ENCODE peak calls at places on chromosomes 3 and 15, in six cellular contexts. V, N, K, X, E and G are unnamed samples.

GRCh38 chr3:13951184-13951583 is 71.3 kb upstream of the WNT7A start:
- DNase-seq in V (no peak), N (no peak), K (no peak), X (no peak), E (no peak), G (no peak)

GRCh38 chr3:198079771-198080520 is 119.9 kb downstream of the LMLN start:
- DNase-seq in V (peak; percentile 4), N (no peak), K (peak; percentile 6), X (no peak), E (no peak), G (no peak)

GRCh38 chr3:42179110-42179725 is 86.8 kb downstream of the CCK start:
- DNase-seq in V (peak; percentile 89), N (peak; percentile 29), K (peak; percentile 94), X (no peak), E (peak; percentile 85), G (no peak)

GRCh38 chr3:72273615-72274014 is 488.7 kb upstream of the PROK2 start:
- DNase-seq in V (peak; percentile 80), N (no peak), K (peak; percentile 96), X (no peak), E (no peak), G (no peak)

GRCh38 chr15:84749111-84749991 is 959 bp downstream of the ZNF592 start:
- DNase-seq in V (peak; percentile 22), N (peak; percentile 47), K (peak; percentile 18), X (peak; percentile 53), E (no peak), G (peak; percentile 56)

GRCh38 chr3:152430223-152431002 is 161.7 kb downstream of the MBNL1 start:
- DNase-seq in V (no peak), N (no peak), K (no peak), X (no peak), E (no peak), G (peak; percentile 76)

GRCh38 chr15:56036546-56037067 is 43.2 kb upstream of the NEDD4 start:
- DNase-seq in V (no peak), N (no peak), K (no peak), X (no peak), E (no peak), G (no peak)

GRCh38 chr3:23697416-23697815 is 108.3 kb upstream of the UBE2E1 start:
- DNase-seq in V (no peak), N (no peak), K (no peak), X (no peak), E (no peak), G (no peak)

GRCh38 chr3:98900265-98901031 is 1.0 kb downstream of the DCBLD2 start:
- DNase-seq in V (no peak), N (no peak), K (no peak), X (no peak), E (no peak), G (no peak)

GRCh38 chr15:87881001-87881400 is 375.5 kb downstream of the NTRK3 start:
- DNase-seq in V (no peak), N (no peak), K (no peak), X (no peak), E (no peak), G (no peak)

GRCh38 chr3:47850062-47850802 is 47.3 kb downstream of the DHX30 start:
- DNase-seq in V (peak; percentile 55), N (no peak), K (no peak), X (no peak), E (no peak), G (no peak)

GRCh38 chr3:194536883-194537637 is 50.3 kb upstream of the ATP13A3 start:
- DNase-seq in V (no peak), N (peak; percentile 29), K (no peak), X (peak; percentile 82), E (no peak), G (no peak)

GRCh38 chr3:71208273-71209095 is 375.0 kb downstream of the FOXP1 start:
- DNase-seq in V (peak; percentile 46), N (no peak), K (no peak), X (peak; percentile 34), E (no peak), G (no peak)

GRCh38 chr3:58679974-58680656 is 13.5 kb upstream of the FAM3D start:
- DNase-seq in V (no peak), N (no peak), K (no peak), X (no peak), E (no peak), G (no peak)

GRCh38 chr3:30553641-30554316 is 52.6 kb upstream of the TGFBR2 start:
- DNase-seq in V (no peak), N (no peak), K (peak; percentile 13), X (no peak), E (no peak), G (no peak)

GRCh38 chr3:157543491-157544035 is 40.3 kb upstream of the VEPH1 start:
- DNase-seq in V (no peak), N (no peak), K (no peak), X (no peak), E (no peak), G (no peak)

GRCh38 chr15:85828869-85829268 is 34.1 kb upstream of the KLHL25 start:
- DNase-seq in V (no peak), N (no peak), K (no peak), X (no peak), E (no peak), G (no peak)

GRCh38 chr3:33636125-33636855 is 81.8 kb downstream of the CLASP2 start:
- DNase-seq in V (peak; percentile 89), N (no peak), K (peak; percentile 59), X (no peak), E (no peak), G (no peak)

GRCh38 chr15:68352401-68353062 is 75.0 kb downstream of the FEM1B start:
- DNase-seq in V (peak; percentile 88), N (peak; percentile 43), K (peak; percentile 96), X (no peak), E (peak; percentile 92), G (no peak)

GRCh38 chr3:78221796-78222195 is 1181.9 kb downstream of the ROBO2 start:
- DNase-seq in V (no peak), N (no peak), K (no peak), X (no peak), E (no peak), G (no peak)

DNA sequence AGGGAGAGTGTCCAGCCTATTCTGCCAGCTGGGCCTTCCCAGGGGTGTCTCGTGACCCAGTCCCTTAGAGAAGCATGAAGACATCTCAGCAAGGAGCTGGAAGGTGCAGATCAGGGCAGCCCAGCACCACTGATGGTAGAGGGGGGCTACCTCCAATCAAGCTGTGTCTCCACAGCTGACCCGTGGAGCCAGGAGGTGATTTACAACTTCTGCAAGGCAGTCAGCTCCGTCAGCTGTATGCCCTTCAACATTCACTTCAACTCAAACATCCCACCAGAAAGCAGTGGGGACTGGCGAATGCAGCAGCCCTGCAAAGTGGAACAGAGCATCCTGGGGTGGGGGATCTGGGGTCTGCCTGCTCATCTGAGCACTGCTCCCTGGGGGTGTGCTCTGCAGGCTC is 32.6 kb upstream of the FRG2C start:
- DNase-seq in V (no peak), N (no peak), K (no peak), X (no peak), E (no peak), G (no peak)
- TF ChIP-seq CTCF in V (no peak), N (no peak), K (no peak), X (no peak), E (no peak), G (no peak)

GRCh38 chr15:39296955-39297354 is 283.9 kb upstream of the THBS1 start:
- DNase-seq in V (no peak), N (no peak), K (no peak), X (no peak), E (no peak), G (no peak)

GRCh38 chr15:39291036-39291435 is 289.8 kb upstream of the THBS1 start:
- DNase-seq in V (no peak), N (no peak), K (no peak), X (no peak), E (no peak), G (no peak)

GRCh38 chr15:39286706-39287105 is 294.2 kb upstream of the THBS1 start:
- DNase-seq in V (peak; percentile 61), N (no peak), K (no peak), X (no peak), E (no peak), G (no peak)

DNA sequence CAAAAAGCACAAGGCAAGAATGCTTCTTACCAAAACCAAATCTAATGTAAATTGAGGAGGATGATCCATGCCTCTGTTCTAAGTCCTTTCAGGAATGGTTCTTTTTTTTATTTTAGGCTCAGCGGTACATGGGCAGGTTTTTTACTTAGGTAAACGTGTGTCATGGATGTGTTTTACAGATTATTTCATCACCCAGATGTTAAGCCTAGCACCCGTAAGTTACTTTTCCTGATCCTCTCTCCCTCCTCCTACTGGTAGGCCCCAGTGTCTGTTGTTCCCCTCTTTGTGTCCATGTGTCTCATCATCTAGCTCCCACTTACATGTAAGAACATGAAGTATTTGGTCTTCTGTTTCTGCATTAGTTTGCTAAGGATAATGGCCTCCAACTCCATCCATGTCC is 289.2 kb upstream of the THBS1 start:
- DNase-seq in V (no peak), N (no peak), K (no peak), X (no peak), E (no peak), G (no peak)
- H3K4me1 ChIP-seq in V (peaks cover 11% of the 10 kb centered on the region), N (no peaks in the 10 kb centered on the region), K (peaks cover 13% of the 10 kb centered on the region), X (peaks cover 4% of the 10 kb centered on the region), E (peaks cover 27% of the 10 kb centered on the region), G (peaks cover 3% of the 10 kb centered on the region)

GRCh38 chr3:9402410-9403228 is 5.2 kb downstream of the SETD5 start:
- DNase-seq in V (peak; percentile 40), N (no peak), K (no peak), X (peak; percentile 49), E (no peak), G (peak; percentile 23)

GRCh38 chr3:9406856-9407626 is 9.6 kb downstream of the SETD5 start:
- DNase-seq in V (no peak), N (no peak), K (no peak), X (no peak), E (no peak), G (no peak)

GRCh38 chr3:9405756-9406155 is 8.3 kb downstream of the SETD5 start:
- DNase-seq in V (no peak), N (no peak), K (no peak), X (no peak), E (no peak), G (no peak)

GRCh38 chr3:9403463-9403862 is 6.0 kb downstream of the SETD5 start:
- DNase-seq in V (no peak), N (no peak), K (no peak), X (no peak), E (no peak), G (no peak)

DNA sequence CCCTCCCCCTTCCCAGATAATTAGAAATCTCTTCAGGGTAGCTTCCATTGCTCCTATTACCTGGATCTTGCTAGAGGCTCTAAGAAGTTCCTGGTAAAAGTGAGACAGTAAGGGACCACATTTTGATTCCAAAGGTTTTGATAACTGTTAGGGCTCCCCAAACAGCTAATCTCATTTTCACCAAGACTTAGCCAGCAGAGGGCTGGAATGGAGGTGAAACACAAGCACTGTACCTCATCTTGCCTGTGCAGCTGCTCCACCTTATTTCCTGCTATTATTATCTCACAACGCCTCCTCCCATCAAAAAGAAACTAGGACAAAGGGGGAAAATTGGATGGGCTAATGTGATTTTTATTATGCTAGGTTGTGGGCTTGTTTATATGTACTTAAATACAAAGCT is 7.3 kb downstream of the SETD5 start:
- DNase-seq in V (no peak), N (no peak), K (no peak), X (no peak), E (no peak), G (no peak)
- TF ChIP-seq CTCF in V (no peak), N (no peak), K (no peak), X (no peak), E (peak; percentile 20), G (no peak)

DNA sequence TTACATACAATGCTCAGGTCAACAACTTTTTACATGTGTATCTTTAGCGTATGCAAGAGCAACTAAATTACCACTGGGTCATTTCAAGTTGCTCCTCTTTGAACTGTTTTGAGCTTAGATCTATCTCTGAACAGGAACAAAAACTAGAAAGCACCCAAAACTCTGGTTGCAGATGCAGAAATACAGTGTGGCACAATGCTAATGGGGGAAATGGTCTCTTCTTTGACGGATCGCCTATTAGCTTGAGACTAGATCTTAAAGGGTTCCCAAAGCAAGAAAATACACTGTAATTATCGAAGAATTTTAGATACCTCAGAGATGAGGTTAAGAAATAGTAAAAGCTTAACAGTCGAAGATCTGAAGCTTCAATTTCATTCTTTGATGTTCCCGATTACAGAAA is 864 bp downstream of the PPP1R2 start:
- DNase-seq in V (peak; percentile 24), N (no peak), K (no peak), X (no peak), E (no peak), G (no peak)
- H3K4me1 ChIP-seq in V (peaks cover 7% of the 10 kb centered on the region), N (peaks cover 55% of the 10 kb centered on the region), K (peaks cover 21% of the 10 kb centered on the region), X (peaks cover 14% of the 10 kb centered on the region), E (peaks cover 15% of the 10 kb centered on the region), G (peaks cover 77% of the 10 kb centered on the region)